ENCODE peak calls at places on chromosomes 6 and 20, in eight cellular contexts. P is left ventricle myocardium inferior; A is Panc1; Y is cardiac muscle cell; K is CD4-positive, alpha-beta T cell; F is breast epithelium; L is brain microvascular endothelial cell; V is foreskin keratinocyte. W is an unnamed sample.

GRCh38 chr20:46123482-46124245 is 5.5 kb downstream of the CD40 start:
- DNase-seq in A (no peak), P (no peak), F (no peak), L (no peak), Y (no peak), K (no peak), V (no peak), W (no peak)

GRCh38 chr6:21022343-21023107 is 488.3 kb downstream of the CDKAL1 start:
- DNase-seq in K (no peak), L (peak; percentile 51), A (peak; percentile 95), F (no peak), V (peak; percentile 98), Y (peak; percentile 87), P (no peak), W (no peak)

GRCh38 chr20:40314278-40314677 is 374.8 kb downstream of the MAFB start:
- DNase-seq in K (no peak), A (no peak), Y (no peak), F (no peak), P (no peak), L (no peak), V (no peak), W (no peak)

GRCh38 chr6:57006101-57006500 is 40.4 kb upstream of the KIAA1586 start:
- DNase-seq in K (no peak), Y (no peak), P (no peak), A (no peak), V (no peak), L (no peak), F (no peak), W (no peak)

GRCh38 chr6:29792123-29793035 is 35.2 kb upstream of the HLA-G start:
- DNase-seq in F (peak; percentile 53), L (no peak), V (peak; percentile 47), K (peak; percentile 62), Y (peak; percentile 34), A (no peak), P (peak; percentile 77), W (no peak)

GRCh38 chr6:33815854-33816253 is 12.1 kb upstream of the MLN start:
- DNase-seq in Y (peak; percentile 40), P (no peak), K (no peak), A (no peak), V (no peak), F (no peak), L (peak; percentile 11), W (no peak)

GRCh38 chr6:170093658-170094596 is 197.0 kb downstream of the DLL1 start:
- DNase-seq in L (no peak), P (no peak), V (no peak), F (no peak), A (no peak), K (no peak), Y (no peak), W (no peak)

GRCh38 chr6:135895231-135895931 is 43.9 kb downstream of the PDE7B start:
- DNase-seq in K (no peak), V (no peak), Y (no peak), A (no peak), L (no peak), F (no peak), P (no peak), W (no peak)

GRCh38 chr20:45374966-45375365 is 3.2 kb downstream of the TP53TG5 start:
- DNase-seq in F (no peak), Y (no peak), K (no peak), A (no peak), L (no peak), P (no peak), V (no peak), W (no peak)

GRCh38 chr20:52105573-52106422 is 85.8 kb downstream of the ZFP64 start:
- DNase-seq in V (peak; percentile 92), L (peak; percentile 14), F (peak; percentile 21), P (no peak), A (no peak), Y (peak; percentile 46), K (no peak), W (no peak)

GRCh38 chr20:49395183-49395582 is 87.3 kb downstream of the KCNB1 start:
- DNase-seq in K (no peak), P (no peak), V (no peak), A (no peak), Y (no peak), L (no peak), F (no peak), W (no peak)

GRCh38 chr6:109493865-109494264 is 10.8 kb upstream of the ZBTB24 start:
- DNase-seq in V (no peak), K (no peak), L (no peak), A (no peak), Y (no peak), F (no peak), P (no peak), W (no peak)

GRCh38 chr6:19761114-19761513 is 76.1 kb upstream of the ID4 start:
- DNase-seq in K (no peak), Y (no peak), P (no peak), F (no peak), V (no peak), A (no peak), L (no peak), W (no peak)

GRCh38 chr6:84618046-84618752 is 146.2 kb downstream of the TBX18 start:
- DNase-seq in P (no peak), Y (peak; percentile 88), V (peak; percentile 76), L (peak; percentile 67), F (no peak), K (no peak), A (no peak), W (no peak)

GRCh38 chr20:43669332-43669731 is 2.4 kb downstream of the MYBL2 start:
- DNase-seq in A (no peak), K (no peak), Y (peak; percentile 39), V (no peak), F (no peak), P (no peak), L (peak; percentile 7), W (no peak)

GRCh38 chr20:32315885-32316284 is 38.4 kb downstream of the KIF3B start:
- DNase-seq in F (no peak), Y (no peak), P (no peak), L (no peak), V (no peak), A (no peak), K (no peak), W (no peak)

GRCh38 chr6:116060572-116061283 is at the start of gene FRK:
- DNase-seq in P (no peak), K (no peak), L (peak; percentile 43), V (peak; percentile 88), F (peak; percentile 41), Y (peak; percentile 80), A (no peak), W (no peak)

GRCh38 chr20:38131588-38132121 is 33.4 kb downstream of the TGM2 start:
- DNase-seq in F (no peak), L (no peak), K (no peak), V (peak; percentile 66), Y (no peak), P (no peak), A (no peak), W (no peak)

GRCh38 chr6:2938632-2939083 is 32.7 kb downstream of the SERPINB6 start:
- DNase-seq in L (no peak), Y (no peak), P (no peak), V (no peak), K (no peak), A (no peak), F (peak; percentile 3), W (no peak)

GRCh38 chr6:41451515-41452163 is 94.5 kb upstream of the FOXP4 start:
- DNase-seq in L (no peak), V (no peak), K (no peak), P (no peak), F (peak; percentile 26), Y (peak; percentile 38), A (no peak), W (no peak)
- H3K27me3 ChIP-seq in L (peaks cover 8% of the 10 kb centered on the region), V (peaks cover 57% of the 10 kb centered on the region), K (peaks cover 4% of the 10 kb centered on the region), P (peaks cover 4% of the 10 kb centered on the region), F (no peaks in the 10 kb centered on the region), Y (no peaks in the 10 kb centered on the region), A (no peaks in the 10 kb centered on the region), W (no peaks in the 10 kb centered on the region)

DNA sequence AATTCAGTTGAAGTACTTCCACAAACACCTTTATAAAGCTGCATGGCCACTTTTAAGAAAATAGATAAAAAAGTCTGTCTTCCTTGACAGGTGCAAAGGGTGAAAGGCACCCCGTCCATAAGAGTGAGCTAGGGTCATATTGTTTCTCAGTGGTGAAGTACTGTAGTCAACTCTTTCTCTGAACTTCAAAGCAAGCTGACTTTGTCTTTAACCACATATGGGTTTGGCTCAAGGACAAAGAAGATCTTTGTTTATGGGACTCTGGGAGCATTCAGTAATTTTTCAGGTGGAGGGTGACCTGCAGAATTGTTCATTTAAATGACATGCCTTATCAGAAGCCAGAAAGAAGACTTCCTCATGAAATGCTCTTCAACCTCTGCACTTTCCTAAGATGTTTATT is 49.3 kb upstream of the KLHL31 start:
- DNase-seq in K (no peak), A (no peak), F (no peak), Y (no peak), L (no peak), P (no peak), V (no peak), W (no peak)
- H3K27me3 ChIP-seq in K (peaks cover 8% of the 10 kb centered on the region), A (peaks cover 9% of the 10 kb centered on the region), F (no peaks in the 10 kb centered on the region), Y (no peaks in the 10 kb centered on the region), L (peaks cover 2% of the 10 kb centered on the region), P (peaks cover 7% of the 10 kb centered on the region), V (no peaks in the 10 kb centered on the region), W (no peaks in the 10 kb centered on the region)

GRCh38 chr6:50543666-50544065 is 169.7 kb upstream of the TFAP2D start:
- DNase-seq in V (no peak), Y (no peak), A (no peak), F (no peak), K (no peak), L (no peak), P (no peak), W (no peak)

DNA sequence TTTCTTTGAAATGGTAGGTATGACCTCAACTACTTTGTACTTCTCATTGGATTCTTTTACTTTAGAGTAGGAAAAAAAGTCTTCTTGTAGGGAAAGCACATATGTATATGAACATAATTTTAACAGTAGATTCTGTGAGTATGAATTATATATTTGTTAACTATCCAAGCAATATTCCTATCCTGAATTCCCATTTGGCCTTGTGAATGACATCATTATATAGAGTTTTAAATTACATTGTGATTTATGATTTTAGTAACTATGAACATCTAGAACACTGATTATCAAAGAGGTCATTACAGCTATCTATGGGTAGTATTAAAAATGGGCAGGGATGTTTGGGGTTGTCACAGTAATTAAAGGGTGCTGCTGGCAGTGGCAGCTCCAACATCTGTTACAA is 163.9 kb upstream of the TFAP2D start:
- DNase-seq in L (no peak), V (no peak), K (no peak), F (no peak), A (no peak), P (no peak), Y (no peak), W (no peak)
- H3K27me3 ChIP-seq in L (no peaks in the 10 kb centered on the region), V (no peaks in the 10 kb centered on the region), K (no peaks in the 10 kb centered on the region), F (no peaks in the 10 kb centered on the region), A (no peaks in the 10 kb centered on the region), P (no peaks in the 10 kb centered on the region), Y (no peaks in the 10 kb centered on the region), W (no peaks in the 10 kb centered on the region)

DNA sequence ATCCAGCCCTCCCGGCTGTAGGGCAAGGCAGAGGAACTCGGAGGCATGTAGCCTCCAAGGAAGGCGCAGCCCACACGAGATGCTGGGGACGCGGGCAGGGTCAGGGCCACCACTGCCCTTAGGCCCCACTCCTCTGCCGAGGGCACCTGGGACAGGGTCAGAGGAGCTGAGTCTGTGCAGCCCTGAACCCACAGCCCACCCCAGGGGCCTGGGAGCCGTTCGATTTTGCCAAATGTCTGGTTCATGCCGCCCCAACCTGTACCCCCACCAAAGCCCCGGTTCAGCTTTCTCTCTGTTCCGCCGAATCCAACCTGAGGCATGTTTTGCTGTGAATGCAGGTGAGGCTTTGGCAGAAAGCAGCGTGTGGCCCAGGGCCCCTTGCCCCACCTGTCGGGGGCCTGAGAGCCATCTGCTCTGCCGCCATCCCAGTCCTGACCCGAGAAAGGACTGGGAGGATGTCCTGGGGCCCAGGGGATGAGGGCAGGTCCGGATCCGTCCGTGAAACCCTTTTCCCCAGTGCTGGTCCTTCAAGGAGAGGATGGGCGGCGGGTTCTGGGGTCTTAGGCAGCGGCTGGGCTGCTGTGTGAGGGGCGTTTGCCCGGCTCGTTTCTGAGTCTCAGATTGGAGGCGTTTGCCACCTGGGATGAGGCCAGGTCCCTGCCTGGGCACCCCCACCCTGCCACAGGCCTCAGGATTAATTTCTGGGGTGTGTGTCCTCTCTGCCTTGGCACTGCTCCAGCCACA is 79.3 kb upstream of the GATA5 start:
- DNase-seq in V (no peak), A (no peak), Y (no peak), L (no peak), P (no peak), K (no peak), F (no peak), W (no peak)
- H3K27me3 ChIP-seq in V (peaks cover 95% of the 10 kb centered on the region), A (no peaks in the 10 kb centered on the region), Y (no peaks in the 10 kb centered on the region), L (peaks cover 60% of the 10 kb centered on the region), P (peaks cover 97% of the 10 kb centered on the region), K (peaks cover 44% of the 10 kb centered on the region), F (peaks cover 13% of the 10 kb centered on the region), W (peaks cover 20% of the 10 kb centered on the region)

W was measured in esophagus squamous epithelium.